ENCODE peak calls at places on chromosomes 3 and 15, in four cellular contexts. N is HCT116, O is right cardiac atrium, C is lower lobe of right lung. X is an unnamed sample.

GRCh38 chr3:65664927-65665326 is 373.8 kb downstream of the MAGI1 start:
- ATAC-seq in N (no peak), O (no peak), C (no peak), X (no peak)

GRCh38 chr3:100880072-100880471 is 113.1 kb downstream of the ABI3BP start:
- ATAC-seq in N (no peak), O (peak; percentile 80), C (no peak), X (peak; percentile 64)

GRCh38 chr3:175704366-175705041 is 845.4 kb downstream of the NAALADL2 start:
- ATAC-seq in N (no peak), O (no peak), C (no peak), X (no peak)

GRCh38 chr3:167859610-167860009 is 124.1 kb downstream of the SERPINI1 start:
- ATAC-seq in N (no peak), O (no peak), C (no peak), X (no peak)

GRCh38 chr3:188516515-188516914 is 362.6 kb downstream of the LPP start:
- ATAC-seq in N (no peak), O (no peak), C (no peak), X (no peak)

GRCh38 chr3:110015231-110015963 is 678.1 kb upstream of the DPPA4 start:
- ATAC-seq in N (no peak), O (no peak), C (no peak), X (no peak)

GRCh38 chr15:81466741-81467140 is 92.7 kb upstream of the TMC3 start:
- ATAC-seq in N (no peak), O (no peak), C (no peak), X (no peak)

GRCh38 chr15:83659011-83659811 is 5.3 kb downstream of the ADAMTSL3 start:
- ATAC-seq in N (no peak), O (peak; percentile 65), C (no peak), X (peak; percentile 86)

GRCh38 chr15:40082195-40082868 is 26.3 kb downstream of the BMF start:
- ATAC-seq in N (peak; percentile 49), O (peak; percentile 43), C (peak; percentile 16), X (peak; percentile 4)

GRCh38 chr3:135633078-135633477 is 332.4 kb upstream of the PPP2R3A start:
- ATAC-seq in N (no peak), O (no peak), C (no peak), X (no peak)

GRCh38 chr3:177642482-177643163 is 445.3 kb upstream of the TBL1XR1 start:
- ATAC-seq in N (no peak), O (no peak), C (peak; percentile 39), X (peak; percentile 16)

GRCh38 chr15:80162059-80162554 is 9.3 kb downstream of the FAH start:
- ATAC-seq in N (no peak), O (no peak), C (no peak), X (no peak)

GRCh38 chr15:63195257-63196023 is 6.0 kb downstream of the RAB8B start:
- ATAC-seq in N (no peak), O (no peak), C (no peak), X (no peak)

GRCh38 chr15:35481992-35482391 is 64.0 kb downstream of the DPH6 start:
- ATAC-seq in N (peak; percentile 93), O (peak; percentile 57), C (no peak), X (no peak)

GRCh38 chr15:57540736-57541135 is 51.0 kb upstream of the MYZAP start:
- ATAC-seq in N (no peak), O (no peak), C (no peak), X (no peak)

GRCh38 chr3:157077565-157077991 is 82.4 kb downstream of the CCNL1 start:
- ATAC-seq in N (no peak), O (no peak), C (no peak), X (no peak)

GRCh38 chr15:75705854-75706681 is 6.6 kb downstream of the CSPG4 start:
- ATAC-seq in N (no peak), O (no peak), C (no peak), X (no peak)

GRCh38 chr3:164360738-164361376 is 717.4 kb downstream of the SI start:
- ATAC-seq in N (no peak), O (no peak), C (no peak), X (no peak)

GRCh38 chr3:41092791-41093190 is 106.5 kb upstream of the CTNNB1 start:
- ATAC-seq in N (no peak), O (peak; percentile 13), C (no peak), X (no peak)

GRCh38 chr3:116038968-116039950 is 406.0 kb downstream of the LSAMP start:
- ATAC-seq in N (no peak), O (no peak), C (no peak), X (no peak)

GRCh38 chr3:129593230-129593594 is 13.3 kb downstream of the PLXND1 start:
- ATAC-seq in N (peak; percentile 55), O (no peak), C (no peak), X (no peak)

GRCh38 chr15:29272219-29272618 is 2.6 kb upstream of the NSMCE3 start:
- ATAC-seq in N (no peak), O (no peak), C (no peak), X (no peak)

GRCh38 chr3:185685231-185686035 is 99.3 kb downstream of the SENP2 start:
- ATAC-seq in N (no peak), O (no peak), C (no peak), X (no peak)

GRCh38 chr3:15329058-15330005 is 3.1 kb downstream of the SH3BP5 start:
- ATAC-seq in N (no peak), O (peak; percentile 4), C (no peak), X (peak; percentile 31)

GRCh38 chr15:29821416-29822099 is 710 bp downstream of the TJP1 start:
- ATAC-seq in N (peak; percentile 66), O (peak; percentile 74), C (peak; percentile 75), X (peak; percentile 59)

GRCh38 chr3:67605377-67605776 is 49.0 kb downstream of the SUCLG2 start:
- ATAC-seq in N (peak; percentile 59), O (no peak), C (no peak), X (no peak)

GRCh38 chr3:190458040-190458439 is 8.3 kb upstream of the TMEM207 start:
- ATAC-seq in N (no peak), O (no peak), C (no peak), X (no peak)

GRCh38 chr3:10303785-10304184 is 11.0 kb upstream of the GHRL start:
- ATAC-seq in N (peak; percentile 18), O (no peak), C (peak; percentile 46), X (no peak)

GRCh38 chr15:33069161-33069560 is 125.4 kb downstream of the FMN1 start:
- ATAC-seq in N (no peak), O (no peak), C (no peak), X (no peak)

GRCh38 chr15:66682865-66683264 is 19.2 kb upstream of the SMAD6 start:
- ATAC-seq in N (no peak), O (no peak), C (no peak), X (no peak)

GRCh38 chr15:94252223-94252766 is 20.9 kb downstream of the MCTP2 start:
- ATAC-seq in N (no peak), O (no peak), C (no peak), X (no peak)

GRCh38 chr3:71127463-71128243 is 455.9 kb downstream of the FOXP1 start:
- ATAC-seq in N (no peak), O (peak; percentile 10), C (no peak), X (no peak)

GRCh38 chr3:27791956-27792355 is 69.8 kb upstream of the EOMES start:
- ATAC-seq in N (no peak), O (no peak), C (no peak), X (no peak)

GRCh38 chr15:67821784-67822451 is 3.4 kb upstream of the SKOR1 start:
- ATAC-seq in N (no peak), O (no peak), C (no peak), X (no peak)

GRCh38 chr15:67818464-67818863 is 6.8 kb upstream of the SKOR1 start:
- ATAC-seq in N (no peak), O (no peak), C (no peak), X (no peak)

GRCh38 chr15:67819636-67820035 is 5.7 kb upstream of the SKOR1 start:
- ATAC-seq in N (no peak), O (no peak), C (no peak), X (no peak)

GRCh38 chr15:67820992-67821783 is 4.1 kb upstream of the SKOR1 start:
- ATAC-seq in N (no peak), O (peak; percentile 85), C (peak; percentile 80), X (peak; percentile 49)

DNA sequence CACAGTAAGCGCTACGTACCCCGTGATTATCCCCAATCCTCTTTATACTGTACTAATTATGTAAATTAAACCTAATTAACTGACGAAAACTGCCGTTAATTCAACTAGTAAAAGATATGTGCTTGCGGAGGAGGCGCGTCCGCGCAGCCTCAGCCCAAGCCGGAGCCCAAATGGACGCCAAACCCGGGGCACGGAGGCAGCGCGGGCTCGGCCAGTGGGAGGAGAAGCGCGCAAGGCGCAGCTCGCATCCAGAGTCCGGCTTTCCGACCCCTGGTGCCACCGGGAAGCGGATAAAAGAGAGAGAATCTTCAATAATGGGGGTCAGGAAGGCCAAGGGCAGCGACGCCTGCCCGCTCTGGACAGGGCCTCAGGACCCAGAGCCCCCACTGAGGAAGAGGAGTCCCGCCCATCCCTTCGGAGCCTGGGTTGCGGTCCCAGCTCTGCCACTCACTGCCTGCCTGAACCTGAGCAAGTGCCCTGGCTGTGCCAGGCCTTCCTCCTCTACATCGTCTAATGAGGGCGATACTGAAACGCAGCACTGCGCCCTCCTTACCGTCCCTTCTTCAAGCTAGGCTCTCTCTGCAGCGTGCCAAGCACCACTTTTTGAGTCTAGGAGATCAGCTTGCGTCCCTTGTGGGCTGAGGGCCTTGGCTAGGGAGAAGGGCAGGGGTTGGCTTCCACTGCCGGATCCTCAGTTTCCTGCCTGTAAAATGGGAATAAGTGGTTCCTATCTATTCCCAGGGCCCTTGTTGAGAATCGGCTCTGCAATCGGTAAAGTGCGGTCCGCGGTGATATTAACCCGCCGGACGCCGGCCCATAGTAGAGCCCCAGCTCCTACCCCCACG is 4.9 kb upstream of the SKOR1 start:
- ATAC-seq in N (no peak), O (no peak), C (peak; percentile 16), X (no peak)
- H3K27me3 ChIP-seq in N (no peaks in the 10 kb centered on the region), O (no peaks in the 10 kb centered on the region), C (peaks cover 88% of the 10 kb centered on the region), X (peaks cover 99% of the 10 kb centered on the region)

DNA sequence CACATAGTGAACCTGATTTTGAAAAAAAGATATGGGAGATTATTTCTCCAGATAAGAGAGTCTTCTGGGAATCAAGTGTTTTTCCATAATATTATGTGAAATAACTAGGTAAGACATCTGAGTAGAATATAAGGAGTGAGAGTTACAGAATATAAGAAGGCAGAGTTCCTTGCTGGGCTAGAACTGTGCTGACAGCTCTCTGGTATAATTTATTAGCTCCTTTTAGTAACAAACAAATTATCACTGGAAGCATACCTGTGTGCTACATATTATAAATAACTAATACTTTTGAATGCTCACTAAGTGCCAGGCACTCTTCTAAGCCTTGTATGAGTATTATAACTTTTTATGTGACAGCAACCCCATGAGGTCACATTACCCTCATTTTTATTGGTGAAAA is 18.9 kb upstream of the TNFSF10 start:
- ATAC-seq in N (no peak), O (no peak), C (no peak), X (no peak)
- H3K27ac ChIP-seq in N (peak overlapping the region; percentile 50), O (no peak overlapping the region), C (no peak overlapping the region), X (peak overlapping the region; percentile 66)

GRCh38 chr3:123993818-123994217 is 1.9 kb upstream of the ROPN1 start:
- ATAC-seq in N (no peak), O (no peak), C (no peak), X (no peak)
- H3K27me3 ChIP-seq in N (peaks cover 35% of the 10 kb centered on the region), O (no peaks in the 10 kb centered on the region), C (peaks cover 4% of the 10 kb centered on the region), X (no peaks in the 10 kb centered on the region)

GRCh38 chr15:74432271-74432967 is 1.3 kb downstream of the SEMA7A start:
- ATAC-seq in N (no peak), O (no peak), C (no peak), X (no peak)
- H3K27ac ChIP-seq in N (peak overlapping the region; percentile 36), O (no peak overlapping the region), C (peak overlapping the region; percentile 76), X (no peak overlapping the region)